ENCODE peak calls at places on chromosomes 2 and 18, in six cellular contexts. One of them, this sample, is unnamed.

GRCh38 chr2:74894261-74895030 is 60.5 kb downstream of the HK2 start:
- DNase-seq in SJSA1: peak
- DNase-seq in NCI-H1092 treated with DMSO at 0.1 percent for 48 hours: no peak
- DNase-seq in stimulated activated CD8-positive, alpha-beta memory T cell treated with anti-CD3 and anti-CD28 coated beads, Interleukin-4, amount 100 ng/mL, for 24 hours: no peak
- DNase-seq in PC-9: no peak
- DNase-seq in AG08396: peak
- DNase-seq in this sample: no peak

GRCh38 chr18:49656098-49656591 is 94.3 kb downstream of the LIPG start:
- DNase-seq in SJSA1: peak
- DNase-seq in NCI-H1092 treated with DMSO at 0.1 percent for 48 hours: no peak
- DNase-seq in stimulated activated CD8-positive, alpha-beta memory T cell treated with anti-CD3 and anti-CD28 coated beads, Interleukin-4, amount 100 ng/mL, for 24 hours: no peak
- DNase-seq in PC-9: peak
- DNase-seq in AG08396: no peak
- DNase-seq in this sample: no peak

GRCh38 chr2:208407667-208408066 is 1.1 kb downstream of the PTH2R start:
- DNase-seq in SJSA1: no peak
- DNase-seq in NCI-H1092 treated with DMSO at 0.1 percent for 48 hours: peak
- DNase-seq in stimulated activated CD8-positive, alpha-beta memory T cell treated with anti-CD3 and anti-CD28 coated beads, Interleukin-4, amount 100 ng/mL, for 24 hours: no peak
- DNase-seq in PC-9: no peak
- DNase-seq in AG08396: peak
- DNase-seq in this sample: no peak

GRCh38 chr2:24566630-24567029 is 75.6 kb downstream of the NCOA1 start:
- DNase-seq in SJSA1: no peak
- DNase-seq in NCI-H1092 treated with DMSO at 0.1 percent for 48 hours: no peak
- DNase-seq in stimulated activated CD8-positive, alpha-beta memory T cell treated with anti-CD3 and anti-CD28 coated beads, Interleukin-4, amount 100 ng/mL, for 24 hours: no peak
- DNase-seq in PC-9: no peak
- DNase-seq in AG08396: no peak
- DNase-seq in this sample: no peak

GRCh38 chr2:179850188-179850587 is 11.2 kb downstream of the ZNF385B start:
- DNase-seq in SJSA1: no peak
- DNase-seq in NCI-H1092 treated with DMSO at 0.1 percent for 48 hours: no peak
- DNase-seq in stimulated activated CD8-positive, alpha-beta memory T cell treated with anti-CD3 and anti-CD28 coated beads, Interleukin-4, amount 100 ng/mL, for 24 hours: no peak
- DNase-seq in PC-9: no peak
- DNase-seq in AG08396: peak
- DNase-seq in this sample: no peak

GRCh38 chr18:10274327-10274726 is 180.1 kb upstream of the APCDD1 start:
- DNase-seq in SJSA1: no peak
- DNase-seq in NCI-H1092 treated with DMSO at 0.1 percent for 48 hours: no peak
- DNase-seq in stimulated activated CD8-positive, alpha-beta memory T cell treated with anti-CD3 and anti-CD28 coated beads, Interleukin-4, amount 100 ng/mL, for 24 hours: no peak
- DNase-seq in PC-9: no peak
- DNase-seq in AG08396: peak
- DNase-seq in this sample: no peak

GRCh38 chr2:68789603-68790002 is 55.0 kb downstream of the ARHGAP25 start:
- DNase-seq in SJSA1: no peak
- DNase-seq in NCI-H1092 treated with DMSO at 0.1 percent for 48 hours: no peak
- DNase-seq in stimulated activated CD8-positive, alpha-beta memory T cell treated with anti-CD3 and anti-CD28 coated beads, Interleukin-4, amount 100 ng/mL, for 24 hours: no peak
- DNase-seq in PC-9: no peak
- DNase-seq in AG08396: no peak
- DNase-seq in this sample: no peak

GRCh38 chr2:159267926-159268325 is 18.6 kb downstream of the WDSUB1 start:
- DNase-seq in SJSA1: no peak
- DNase-seq in NCI-H1092 treated with DMSO at 0.1 percent for 48 hours: no peak
- DNase-seq in stimulated activated CD8-positive, alpha-beta memory T cell treated with anti-CD3 and anti-CD28 coated beads, Interleukin-4, amount 100 ng/mL, for 24 hours: no peak
- DNase-seq in PC-9: no peak
- DNase-seq in AG08396: no peak
- DNase-seq in this sample: no peak

GRCh38 chr2:20674974-20675679 is 8.2 kb downstream of the GDF7 start:
- DNase-seq in SJSA1: no peak
- DNase-seq in NCI-H1092 treated with DMSO at 0.1 percent for 48 hours: no peak
- DNase-seq in stimulated activated CD8-positive, alpha-beta memory T cell treated with anti-CD3 and anti-CD28 coated beads, Interleukin-4, amount 100 ng/mL, for 24 hours: no peak
- DNase-seq in PC-9: no peak
- DNase-seq in AG08396: peak
- DNase-seq in this sample: no peak

GRCh38 chr2:239245872-239246701 is 154.7 kb downstream of the HDAC4 start:
- DNase-seq in SJSA1: no peak
- DNase-seq in NCI-H1092 treated with DMSO at 0.1 percent for 48 hours: peak
- DNase-seq in stimulated activated CD8-positive, alpha-beta memory T cell treated with anti-CD3 and anti-CD28 coated beads, Interleukin-4, amount 100 ng/mL, for 24 hours: no peak
- DNase-seq in PC-9: peak
- DNase-seq in AG08396: no peak
- DNase-seq in this sample: no peak

GRCh38 chr2:38076250-38076709 is 329 bp upstream of the CYP1B1 start:
- DNase-seq in SJSA1: no peak
- DNase-seq in NCI-H1092 treated with DMSO at 0.1 percent for 48 hours: no peak
- DNase-seq in stimulated activated CD8-positive, alpha-beta memory T cell treated with anti-CD3 and anti-CD28 coated beads, Interleukin-4, amount 100 ng/mL, for 24 hours: peak
- DNase-seq in PC-9: peak
- DNase-seq in AG08396: peak
- DNase-seq in this sample: no peak

GRCh38 chr2:143176606-143177005 is 47.4 kb downstream of the ARHGAP15 start:
- DNase-seq in SJSA1: no peak
- DNase-seq in NCI-H1092 treated with DMSO at 0.1 percent for 48 hours: no peak
- DNase-seq in stimulated activated CD8-positive, alpha-beta memory T cell treated with anti-CD3 and anti-CD28 coated beads, Interleukin-4, amount 100 ng/mL, for 24 hours: no peak
- DNase-seq in PC-9: no peak
- DNase-seq in AG08396: no peak
- DNase-seq in this sample: no peak

GRCh38 chr2:169260846-169261245 is 101.5 kb downstream of the LRP2 start:
- DNase-seq in SJSA1: no peak
- DNase-seq in NCI-H1092 treated with DMSO at 0.1 percent for 48 hours: no peak
- DNase-seq in stimulated activated CD8-positive, alpha-beta memory T cell treated with anti-CD3 and anti-CD28 coated beads, Interleukin-4, amount 100 ng/mL, for 24 hours: no peak
- DNase-seq in PC-9: no peak
- DNase-seq in AG08396: no peak
- DNase-seq in this sample: no peak

GRCh38 chr2:133674433-133675331 is 106.4 kb upstream of the NCKAP5 start:
- DNase-seq in SJSA1: peak
- DNase-seq in NCI-H1092 treated with DMSO at 0.1 percent for 48 hours: peak
- DNase-seq in stimulated activated CD8-positive, alpha-beta memory T cell treated with anti-CD3 and anti-CD28 coated beads, Interleukin-4, amount 100 ng/mL, for 24 hours: no peak
- DNase-seq in PC-9: no peak
- DNase-seq in AG08396: peak
- DNase-seq in this sample: no peak

GRCh38 chr2:60267122-60267521 is 286.3 kb downstream of the BCL11A start:
- DNase-seq in SJSA1: no peak
- DNase-seq in NCI-H1092 treated with DMSO at 0.1 percent for 48 hours: peak
- DNase-seq in stimulated activated CD8-positive, alpha-beta memory T cell treated with anti-CD3 and anti-CD28 coated beads, Interleukin-4, amount 100 ng/mL, for 24 hours: no peak
- DNase-seq in PC-9: no peak
- DNase-seq in AG08396: no peak
- DNase-seq in this sample: no peak

GRCh38 chr2:137706786-137707613 is 257.3 kb upstream of the HNMT start:
- DNase-seq in SJSA1: peak
- DNase-seq in NCI-H1092 treated with DMSO at 0.1 percent for 48 hours: no peak
- DNase-seq in stimulated activated CD8-positive, alpha-beta memory T cell treated with anti-CD3 and anti-CD28 coated beads, Interleukin-4, amount 100 ng/mL, for 24 hours: no peak
- DNase-seq in PC-9: no peak
- DNase-seq in AG08396: no peak
- DNase-seq in this sample: no peak

GRCh38 chr2:74886811-74887210 is 52.9 kb downstream of the HK2 start:
- DNase-seq in SJSA1: no peak
- DNase-seq in NCI-H1092 treated with DMSO at 0.1 percent for 48 hours: no peak
- DNase-seq in stimulated activated CD8-positive, alpha-beta memory T cell treated with anti-CD3 and anti-CD28 coated beads, Interleukin-4, amount 100 ng/mL, for 24 hours: no peak
- DNase-seq in PC-9: no peak
- DNase-seq in AG08396: no peak
- DNase-seq in this sample: no peak

GRCh38 chr18:25399554-25399953 is 47.6 kb upstream of the ZNF521 start:
- DNase-seq in SJSA1: no peak
- DNase-seq in NCI-H1092 treated with DMSO at 0.1 percent for 48 hours: no peak
- DNase-seq in stimulated activated CD8-positive, alpha-beta memory T cell treated with anti-CD3 and anti-CD28 coated beads, Interleukin-4, amount 100 ng/mL, for 24 hours: no peak
- DNase-seq in PC-9: no peak
- DNase-seq in AG08396: no peak
- DNase-seq in this sample: no peak

GRCh38 chr2:215401896-215402379 is 33.9 kb downstream of the FN1 start:
- DNase-seq in SJSA1: no peak
- DNase-seq in NCI-H1092 treated with DMSO at 0.1 percent for 48 hours: no peak
- DNase-seq in stimulated activated CD8-positive, alpha-beta memory T cell treated with anti-CD3 and anti-CD28 coated beads, Interleukin-4, amount 100 ng/mL, for 24 hours: no peak
- DNase-seq in PC-9: no peak
- DNase-seq in AG08396: peak
- DNase-seq in this sample: no peak

GRCh38 chr2:127675335-127676261 is at the start of gene LIMS2:
- DNase-seq in SJSA1: peak
- DNase-seq in NCI-H1092 treated with DMSO at 0.1 percent for 48 hours: peak
- DNase-seq in stimulated activated CD8-positive, alpha-beta memory T cell treated with anti-CD3 and anti-CD28 coated beads, Interleukin-4, amount 100 ng/mL, for 24 hours: no peak
- DNase-seq in PC-9: no peak
- DNase-seq in AG08396: peak
- DNase-seq in this sample: no peak

GRCh38 chr18:78154444-78154843 is 825.2 kb upstream of the SALL3 start:
- DNase-seq in SJSA1: no peak
- DNase-seq in NCI-H1092 treated with DMSO at 0.1 percent for 48 hours: no peak
- DNase-seq in stimulated activated CD8-positive, alpha-beta memory T cell treated with anti-CD3 and anti-CD28 coated beads, Interleukin-4, amount 100 ng/mL, for 24 hours: no peak
- DNase-seq in PC-9: no peak
- DNase-seq in AG08396: no peak
- DNase-seq in this sample: no peak